ENCODE peak calls at places on chromosomes 11 and 22, in seven cellular contexts. L is activated CD4-positive, alpha-beta T cell treated with anti-CD3 and anti-CD28 coated beads, Interleukin-2, amount 50 U/mL, for 1 hour; T is NCI-H226; F is hippocampal formation; Y is HT1080; J is GM04504; H is bronchial epithelial cell. O is an unnamed sample.

GRCh38 chr11:14036495-14036894 is 74.0 kb downstream of the SPON1 start:
- DNase-seq in L (no peak), T (no peak), F (no peak), Y (no peak), J (no peak), H (peak), O (no peak)

GRCh38 chr11:11253487-11253886 is 99.6 kb downstream of the CSNK2A3 start:
- DNase-seq in L (no peak), T (no peak), F (no peak), Y (no peak), J (no peak), H (no peak), O (no peak)

GRCh38 chr11:27040302-27041115 is at the start of gene BBOX1:
- DNase-seq in L (no peak), T (peak), F (peak), Y (no peak), J (no peak), H (peak), O (no peak)

GRCh38 chr11:34242037-34242625 is 115.7 kb downstream of the ABTB2 start:
- DNase-seq in L (no peak), T (peak), F (no peak), Y (peak), J (no peak), H (peak), O (no peak)

GRCh38 chr11:123616505-123617198 is 37.8 kb downstream of the SCN3B start:
- DNase-seq in L (no peak), T (no peak), F (no peak), Y (no peak), J (peak), H (peak), O (no peak)

GRCh38 chr11:67022341-67022933 is 497 bp upstream of the SYT12 start:
- DNase-seq in L (no peak), T (peak), F (no peak), Y (peak), J (no peak), H (peak), O (no peak)

GRCh38 chr11:68142441-68143309 is 21.5 kb upstream of the CHKA start:
- DNase-seq in L (no peak), T (no peak), F (no peak), Y (no peak), J (no peak), H (no peak), O (no peak)

GRCh38 chr11:27456140-27456801 is 16.3 kb downstream of the LGR4 start:
- DNase-seq in L (no peak), T (peak), F (no peak), Y (peak), J (no peak), H (peak), O (no peak)

GRCh38 chr22:45896153-45896951 is 80.6 kb downstream of the WNT7B start:
- DNase-seq in L (no peak), T (no peak), F (no peak), Y (no peak), J (no peak), H (peak), O (no peak)

GRCh38 chr11:60363542-60364525 is 14.5 kb upstream of the MS4A7 start:
- DNase-seq in L (peak), T (peak), F (peak), Y (peak), J (peak), H (peak), O (peak)

GRCh38 chr11:2794419-2794795 is 91.2 kb downstream of the CDKN1C start:
- DNase-seq in L (no peak), T (no peak), F (no peak), Y (no peak), J (no peak), H (no peak), O (peak)

GRCh38 chr11:105838668-105839403 is 183.2 kb downstream of the MSANTD4 start:
- DNase-seq in L (no peak), T (peak), F (no peak), Y (peak), J (no peak), H (peak), O (no peak)

GRCh38 chr22:32649515-32650200 is 151.8 kb upstream of the TIMP3 start:
- DNase-seq in L (no peak), T (no peak), F (no peak), Y (peak), J (peak), H (no peak), O (no peak)

GRCh38 chr22:16974298-16975084 is 33.5 kb downstream of the GAB4 start:
- DNase-seq in L (no peak), T (no peak), F (no peak), Y (no peak), J (no peak), H (no peak), O (no peak)

GRCh38 chr11:20342347-20343279 is 20.9 kb upstream of the HTATIP2 start:
- DNase-seq in L (no peak), T (no peak), F (no peak), Y (no peak), J (no peak), H (no peak), O (no peak)

GRCh38 chr11:62337682-62338181 is 484 bp downstream of the ASRGL1 start:
- DNase-seq in L (no peak), T (no peak), F (peak), Y (peak), J (no peak), H (no peak), O (no peak)

GRCh38 chr11:79042824-79043223 is 398.0 kb downstream of the TENM4 start:
- DNase-seq in L (no peak), T (no peak), F (no peak), Y (no peak), J (no peak), H (peak), O (no peak)

GRCh38 chr22:43840851-43841250 is 21.5 kb downstream of the SULT4A1 start:
- DNase-seq in L (no peak), T (no peak), F (no peak), Y (no peak), J (no peak), H (no peak), O (no peak)

GRCh38 chr11:69486056-69486772 is 4.8 kb downstream of the LINC01488 start:
- DNase-seq in L (no peak), T (no peak), F (no peak), Y (no peak), J (no peak), H (no peak), O (no peak)

GRCh38 chr11:110196241-110196754 is 100.1 kb downstream of the RDX start:
- DNase-seq in L (no peak), T (peak), F (no peak), Y (peak), J (peak), H (peak), O (no peak)

GRCh38 chr11:14202263-14203173 is 156.5 kb downstream of the RRAS2 start:
- DNase-seq in L (no peak), T (no peak), F (no peak), Y (no peak), J (no peak), H (no peak), O (no peak)

GRCh38 chr11:122192634-122193245 is 76.7 kb upstream of the BLID start:
- DNase-seq in L (no peak), T (peak), F (no peak), Y (peak), J (no peak), H (peak), O (no peak)

GRCh38 chr11:73271936-73272679 is at the start of gene P2RY6:
- DNase-seq in L (no peak), T (peak), F (peak), Y (peak), J (no peak), H (peak), O (no peak)

GRCh38 chr11:14029971-14030531 is 67.5 kb downstream of the SPON1 start:
- DNase-seq in L (no peak), T (peak), F (no peak), Y (peak), J (no peak), H (peak), O (no peak)

GRCh38 chr11:46075168-46075567 is 46.1 kb downstream of the PHF21A start:
- DNase-seq in L (no peak), T (peak), F (no peak), Y (peak), J (no peak), H (peak), O (no peak)

GRCh38 chr11:121914508-121914907 is 201.5 kb downstream of the BLID start:
- DNase-seq in L (no peak), T (peak), F (no peak), Y (no peak), J (no peak), H (no peak), O (no peak)

GRCh38 chr11:131889146-131889577 is 518.7 kb downstream of the NTM start:
- DNase-seq in L (no peak), T (no peak), F (no peak), Y (peak), J (peak), H (no peak), O (no peak)

GRCh38 chr22:43188829-43189545 is 2.1 kb upstream of the TTLL12 start:
- DNase-seq in L (no peak), T (no peak), F (no peak), Y (no peak), J (no peak), H (no peak), O (no peak)

GRCh38 chr11:100080401-100080800 is 606.7 kb upstream of the ARHGAP42 start:
- DNase-seq in L (no peak), T (no peak), F (no peak), Y (no peak), J (no peak), H (no peak), O (no peak)

GRCh38 chr22:20751185-20751851 is 22.6 kb upstream of the SERPIND1 start:
- DNase-seq in L (no peak), T (no peak), F (no peak), Y (no peak), J (no peak), H (no peak), O (no peak)

GRCh38 chr11:19432370-19433163 is 191.8 kb upstream of the E2F8 start:
- DNase-seq in L (no peak), T (peak), F (no peak), Y (peak), J (peak), H (peak), O (no peak)

GRCh38 chr11:121366970-121367369 is 74.4 kb downstream of the SC5D start:
- DNase-seq in L (no peak), T (no peak), F (no peak), Y (no peak), J (no peak), H (no peak), O (no peak)

GRCh38 chr22:32706149-32706548 is 95.4 kb upstream of the TIMP3 start:
- DNase-seq in L (no peak), T (no peak), F (no peak), Y (no peak), J (no peak), H (no peak), O (no peak)

GRCh38 chr22:25514436-25514835 is 50.0 kb upstream of the GRK3 start:
- DNase-seq in L (no peak), T (peak), F (no peak), Y (no peak), J (no peak), H (peak), O (no peak)

O was measured in activated naive CD4-positive, alpha-beta T cell treated with anti-CD3 and anti-CD28 coated beads, Interleukin-2, amount 50 U/mL, for 16 hours.